ENCODE peak calls at places on chromosome 6, in nine cellular contexts. L is fibroblast of lung; Z is heart left ventricle; M is GM23338; R is choroid plexus epithelial cell; V is fibroblast of pulmonary artery; E is CD8-positive, alpha-beta T cell; I is mucosa of descending colon; C is cardiac fibroblast. H is an unnamed sample.

GRCh38 chr6:10529231-10529801 is 8.2 kb downstream of the GCNT2 start:
- DNase-seq in L (no peak), Z (no peak), M (no peak), R (peak), V (no peak), E (no peak), I (no peak), C (no peak), H (no peak)

GRCh38 chr6:3750324-3751018 is 1.0 kb downstream of the PXDC1 start:
- DNase-seq in L (peak), Z (peak), M (peak), R (peak), V (peak), E (no peak), I (peak), C (peak), H (peak)

GRCh38 chr6:28693751-28694443 is 168.2 kb downstream of the GPX5 start:
- DNase-seq in L (no peak), Z (no peak), M (peak), R (no peak), V (no peak), E (no peak), I (no peak), C (no peak), H (no peak)

GRCh38 chr6:27871919-27872633 is 40.1 kb downstream of the OR2B2 start:
- DNase-seq in L (peak), Z (peak), M (peak), R (peak), V (peak), E (peak), I (peak), C (peak), H (peak)

GRCh38 chr6:142819603-142820335 is 125.2 kb downstream of the HIVEP2 start:
- DNase-seq in L (peak), Z (no peak), M (no peak), R (peak), V (peak), E (peak), I (no peak), C (peak), H (no peak)

GRCh38 chr6:38058022-38058421 is 238.5 kb downstream of the ZFAND3 start:
- DNase-seq in L (peak), Z (no peak), M (no peak), R (peak), V (peak), E (peak), I (no peak), C (peak), H (peak)

GRCh38 chr6:168376120-168376519 is 56.5 kb upstream of the DACT2 start:
- DNase-seq in L (no peak), Z (no peak), M (no peak), R (no peak), V (no peak), E (no peak), I (peak), C (no peak), H (no peak)

GRCh38 chr6:15582499-15582898 is 80.3 kb downstream of the DTNBP1 start:
- DNase-seq in L (no peak), Z (no peak), M (no peak), R (no peak), V (no peak), E (no peak), I (no peak), C (no peak), H (no peak)

GRCh38 chr6:20404641-20405032 is 3.0 kb downstream of the E2F3 start:
- DNase-seq in L (peak), Z (no peak), M (peak), R (peak), V (peak), E (peak), I (no peak), C (peak), H (peak)

GRCh38 chr6:139738801-139739490 is 364.5 kb upstream of the CITED2 start:
- DNase-seq in L (no peak), Z (no peak), M (no peak), R (peak), V (peak), E (no peak), I (no peak), C (peak), H (no peak)

GRCh38 chr6:136104556-136104955 is 145.6 kb downstream of the MTFR2 start:
- DNase-seq in L (no peak), Z (no peak), M (no peak), R (peak), V (peak), E (no peak), I (no peak), C (peak), H (no peak)

GRCh38 chr6:73285674-73286283 is 22.8 kb upstream of the KHDC1 start:
- DNase-seq in L (peak), Z (no peak), M (peak), R (peak), V (peak), E (no peak), I (no peak), C (peak), H (no peak)

GRCh38 chr6:29524044-29524443 is 35.5 kb downstream of the UBD start:
- DNase-seq in L (no peak), Z (no peak), M (no peak), R (no peak), V (no peak), E (no peak), I (no peak), C (no peak), H (no peak)

GRCh38 chr6:102571236-102571908 is 1177.9 kb downstream of the GRIK2 start:
- DNase-seq in L (no peak), Z (no peak), M (peak), R (peak), V (no peak), E (no peak), I (no peak), C (no peak), H (no peak)

GRCh38 chr6:36135053-36135731 is 4.9 kb downstream of the MAPK13 start:
- DNase-seq in L (no peak), Z (no peak), M (no peak), R (no peak), V (peak), E (no peak), I (no peak), C (no peak), H (no peak)

GRCh38 chr6:121879149-121879548 is 443.7 kb downstream of the GJA1 start:
- DNase-seq in L (peak), Z (no peak), M (no peak), R (peak), V (peak), E (no peak), I (no peak), C (peak), H (no peak)

GRCh38 chr6:154410619-154411044 is 54.0 kb upstream of the IPCEF1 start:
- DNase-seq in L (peak), Z (peak), M (peak), R (peak), V (peak), E (no peak), I (no peak), C (peak), H (no peak)

GRCh38 chr6:54717849-54718455 is 128.6 kb upstream of the FAM83B start:
- DNase-seq in L (peak), Z (no peak), M (peak), R (peak), V (peak), E (no peak), I (no peak), C (peak), H (peak)

GRCh38 chr6:126056355-126057004 is 70.1 kb downstream of the TRMT11 start:
- DNase-seq in L (no peak), Z (no peak), M (peak), R (no peak), V (no peak), E (no peak), I (no peak), C (no peak), H (no peak)

GRCh38 chr6:1984346-1984994 is 260.9 kb downstream of the GMDS start:
- DNase-seq in L (no peak), Z (no peak), M (no peak), R (no peak), V (no peak), E (no peak), I (no peak), C (no peak), H (no peak)

GRCh38 chr6:128725271-128726233 is 157.4 kb upstream of the LAMA2 start:
- DNase-seq in L (peak), Z (no peak), M (peak), R (peak), V (peak), E (no peak), I (no peak), C (peak), H (no peak)

GRCh38 chr6:2626381-2626780 is 124.3 kb downstream of the MYLK4 start:
- DNase-seq in L (no peak), Z (no peak), M (no peak), R (no peak), V (peak), E (no peak), I (no peak), C (peak), H (no peak)

GRCh38 chr6:45477785-45478184 is 100.1 kb upstream of the SUPT3H start:
- DNase-seq in L (no peak), Z (no peak), M (no peak), R (no peak), V (no peak), E (no peak), I (no peak), C (no peak), H (no peak)

GRCh38 chr6:119126826-119127225 is 48.4 kb upstream of the FAM184A start:
- DNase-seq in L (no peak), Z (no peak), M (no peak), R (no peak), V (no peak), E (no peak), I (no peak), C (no peak), H (no peak)

GRCh38 chr6:113146878-113147277 is 710.3 kb upstream of the MARCKS start:
- DNase-seq in L (no peak), Z (no peak), M (no peak), R (no peak), V (no peak), E (no peak), I (no peak), C (no peak), H (no peak)

GRCh38 chr6:106163446-106163965 is 77.4 kb downstream of the PRDM1 start:
- DNase-seq in L (peak), Z (no peak), M (peak), R (peak), V (peak), E (peak), I (peak), C (peak), H (no peak)

GRCh38 chr6:139584599-139584998 is 210.2 kb upstream of the CITED2 start:
- DNase-seq in L (no peak), Z (no peak), M (no peak), R (no peak), V (no peak), E (no peak), I (no peak), C (no peak), H (no peak)

GRCh38 chr6:111712398-111712797 is 106.7 kb upstream of the TRAF3IP2 start:
- DNase-seq in L (peak), Z (peak), M (no peak), R (peak), V (peak), E (no peak), I (no peak), C (peak), H (no peak)

GRCh38 chr6:44342489-44342888 is at the start of gene SPATS1:
- DNase-seq in L (no peak), Z (peak), M (peak), R (peak), V (no peak), E (no peak), I (no peak), C (no peak), H (no peak)

GRCh38 chr6:163661271-163661671 is 246.8 kb downstream of the QKI start:
- DNase-seq in L (no peak), Z (no peak), M (no peak), R (no peak), V (no peak), E (no peak), I (no peak), C (no peak), H (no peak)

GRCh38 chr6:136614994-136615393 is 64.8 kb upstream of the MAP7 start:
- DNase-seq in L (no peak), Z (no peak), M (no peak), R (no peak), V (no peak), E (no peak), I (no peak), C (no peak), H (no peak)

GRCh38 chr6:32166411-32167061 is 2.1 kb downstream of the EGFL8 start:
- DNase-seq in L (no peak), Z (no peak), M (peak), R (no peak), V (no peak), E (no peak), I (peak), C (no peak), H (no peak)
- TF ChIP-seq CTCF in L (no peak), Z (no peak), M (peak), R (peak), V (no peak), E (no peak), I (no peak), C (no peak), H (no peak)

DNA sequence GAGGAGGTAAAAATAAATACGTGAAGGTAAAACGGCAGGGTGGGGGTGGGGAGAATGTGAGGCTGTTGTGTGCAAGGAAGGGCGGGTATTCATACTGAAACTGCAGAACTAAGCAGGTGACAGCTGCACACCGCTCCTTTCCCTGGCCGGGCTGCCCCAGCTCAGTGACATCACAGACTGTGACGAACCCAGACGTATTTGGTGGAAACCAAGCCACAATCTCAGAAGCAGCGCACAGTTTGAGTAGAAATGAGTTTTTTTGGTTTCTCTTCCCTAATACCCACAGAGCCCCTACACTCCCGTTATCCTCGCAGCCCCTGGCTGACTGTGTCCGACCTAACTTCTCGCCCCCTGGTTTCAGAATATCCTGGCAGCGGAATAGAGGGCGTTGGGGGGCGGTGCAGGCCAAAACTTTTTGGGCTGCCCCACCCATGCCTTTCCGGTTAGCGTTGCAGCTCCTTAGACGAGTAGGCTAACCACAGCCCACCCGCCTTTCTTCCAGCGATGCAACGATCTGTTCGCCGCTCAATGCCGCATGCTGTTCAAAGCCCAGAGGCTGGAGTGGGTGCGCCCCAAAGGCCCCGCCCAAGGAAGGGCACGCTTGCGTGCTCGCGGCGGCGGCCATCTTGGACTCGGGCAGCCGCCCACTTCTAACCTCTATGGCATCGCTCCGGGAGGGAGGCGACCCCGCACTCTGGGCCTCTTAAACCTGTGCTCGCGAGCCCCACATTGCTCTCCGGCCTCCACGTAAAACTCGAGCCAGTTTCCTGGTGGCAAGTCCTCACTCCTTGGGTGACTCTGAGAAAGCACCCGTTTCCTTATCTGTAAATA is 9.1 kb downstream of the BAK1 start:
- DNase-seq in L (peak), Z (peak), M (peak), R (peak), V (peak), E (peak), I (peak), C (peak), H (peak)
- TF ChIP-seq CTCF in L (peak), Z (peak), M (no peak), R (no peak), V (no peak), E (no peak), I (no peak), C (no peak), H (no peak)

GRCh38 chr6:82588859-82589412 is 225.3 kb downstream of the TPBG start:
- DNase-seq in L (no peak), Z (no peak), M (no peak), R (no peak), V (no peak), E (no peak), I (no peak), C (no peak), H (no peak)

GRCh38 chr6:82588020-82588419 is 224.4 kb downstream of the TPBG start:
- DNase-seq in L (no peak), Z (no peak), M (no peak), R (no peak), V (no peak), E (no peak), I (no peak), C (peak), H (no peak)

GRCh38 chr6:82589509-82590206 is 226.0 kb downstream of the TPBG start:
- DNase-seq in L (peak), Z (no peak), M (peak), R (peak), V (peak), E (no peak), I (no peak), C (peak), H (peak)
- TF ChIP-seq CTCF in L (no peak), Z (no peak), M (peak), R (peak), V (peak), E (no peak), I (no peak), C (no peak), H (peak)

GRCh38 chr6:9412951-9413559 is 977.7 kb upstream of the SLC35B3 start:
- DNase-seq in L (peak), Z (no peak), M (peak), R (peak), V (no peak), E (no peak), I (no peak), C (peak), H (peak)
- TF ChIP-seq CTCF in L (peak), Z (peak), M (peak), R (peak), V (peak), E (no peak), I (peak), C (peak), H (peak)

DNA sequence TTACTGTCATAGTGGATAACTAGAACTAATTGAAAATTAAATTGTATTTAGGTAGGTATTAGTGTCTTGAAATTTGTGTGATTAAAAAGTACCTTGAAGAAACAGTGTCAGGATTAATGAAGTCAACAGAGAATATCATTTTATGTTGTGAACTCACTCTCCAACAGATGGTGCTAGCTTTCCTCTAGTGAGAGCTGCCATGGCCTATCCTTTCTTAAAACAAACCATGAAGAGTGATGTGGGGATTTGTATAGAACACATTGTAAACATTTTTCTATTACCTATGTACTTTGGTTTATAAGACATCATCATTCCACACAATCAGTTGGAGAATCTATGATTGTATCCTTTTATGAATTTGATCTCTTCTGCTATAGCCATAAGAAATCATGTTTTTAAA is 4.8 kb upstream of the SRSF12 start:
- DNase-seq in L (peak), Z (no peak), M (peak), R (peak), V (peak), E (no peak), I (no peak), C (peak), H (peak)
- TF ChIP-seq CTCF in L (peak), Z (peak), M (peak), R (peak), V (peak), E (peak), I (no peak), C (peak), H (peak)

GRCh38 chr6:56527934-56528333 is 114.8 kb downstream of the DST start:
- DNase-seq in L (no peak), Z (no peak), M (no peak), R (no peak), V (no peak), E (no peak), I (no peak), C (peak), H (no peak)
- TF ChIP-seq CTCF in L (no peak), Z (no peak), M (no peak), R (no peak), V (no peak), E (no peak), I (no peak), C (no peak), H (no peak)

DNA sequence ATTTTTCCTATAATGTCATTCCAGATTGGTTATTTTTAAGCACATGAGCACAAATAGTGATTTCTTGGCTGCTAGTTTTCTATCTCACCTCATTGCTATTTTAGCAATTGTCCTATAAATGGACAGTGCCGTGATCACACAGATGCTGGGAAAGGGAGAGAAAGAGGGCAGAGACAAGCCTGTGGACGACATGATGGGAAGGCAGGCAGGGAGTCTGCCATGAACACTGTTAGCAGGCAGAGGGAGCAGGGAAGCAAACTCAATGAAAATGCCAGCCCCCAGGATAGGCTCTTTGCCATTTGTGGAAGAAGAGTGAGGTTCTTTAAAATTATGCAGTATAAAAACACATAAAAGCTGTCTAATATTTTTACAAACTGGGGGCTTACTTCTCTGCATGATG is 96.8 kb downstream of the ADTRP start:
- DNase-seq in L (no peak), Z (no peak), M (no peak), R (peak), V (no peak), E (no peak), I (no peak), C (no peak), H (no peak)
- TF ChIP-seq CTCF in L (no peak), Z (peak), M (peak), R (peak), V (no peak), E (no peak), I (no peak), C (no peak), H (no peak)